ENCODE peak calls at places on chromosome 13, in six cellular contexts. One of them, this sample, is unnamed.

GRCh38 chr13:110187501-110188161 is 119.3 kb downstream of the COL4A1 start:
- DNase-seq in foreskin keratinocyte: peak
- DNase-seq in pancreas: no peak
- DNase-seq in stomach: no peak
- DNase-seq in PC-3: peak
- DNase-seq in body of pancreas: peak
- DNase-seq in this sample: peak

GRCh38 chr13:27562457-27562856 is 57.9 kb downstream of the LNX2 start:
- DNase-seq in PC-3: no peak
- DNase-seq in stomach: no peak
- DNase-seq in pancreas: no peak
- DNase-seq in body of pancreas: no peak
- DNase-seq in foreskin keratinocyte: no peak
- DNase-seq in this sample: no peak

GRCh38 chr13:19742651-19743050 is 40.1 kb downstream of the PSPC1 start:
- DNase-seq in foreskin keratinocyte: no peak
- DNase-seq in PC-3: no peak
- DNase-seq in pancreas: no peak
- DNase-seq in body of pancreas: no peak
- DNase-seq in stomach: no peak
- DNase-seq in this sample: no peak

GRCh38 chr13:90867336-90867683 is 480.2 kb upstream of the MIR17HG start:
- DNase-seq in pancreas: peak
- DNase-seq in body of pancreas: peak
- DNase-seq in stomach: peak
- DNase-seq in foreskin keratinocyte: peak
- DNase-seq in PC-3: peak
- DNase-seq in this sample: peak

GRCh38 chr13:27338816-27339215 is 68.2 kb downstream of the RASL11A start:
- DNase-seq in PC-3: no peak
- DNase-seq in pancreas: no peak
- DNase-seq in body of pancreas: no peak
- DNase-seq in foreskin keratinocyte: no peak
- DNase-seq in stomach: no peak
- DNase-seq in this sample: no peak

GRCh38 chr13:114339779-114340534 is 25.7 kb downstream of the CHAMP1 start:
- DNase-seq in PC-3: peak
- DNase-seq in body of pancreas: peak
- DNase-seq in stomach: peak
- DNase-seq in pancreas: no peak
- DNase-seq in foreskin keratinocyte: peak
- DNase-seq in this sample: peak

GRCh38 chr13:90968510-90968909 is 379.0 kb upstream of the MIR17HG start:
- DNase-seq in body of pancreas: peak
- DNase-seq in foreskin keratinocyte: peak
- DNase-seq in pancreas: no peak
- DNase-seq in stomach: no peak
- DNase-seq in PC-3: peak
- DNase-seq in this sample: peak

GRCh38 chr13:40060318-40061007 is 405.0 kb downstream of the COG6 start:
- DNase-seq in stomach: peak
- DNase-seq in PC-3: peak
- DNase-seq in pancreas: peak
- DNase-seq in foreskin keratinocyte: peak
- DNase-seq in body of pancreas: peak
- DNase-seq in this sample: peak

GRCh38 chr13:40236566-40237168 is 429.8 kb downstream of the FOXO1 start:
- DNase-seq in pancreas: no peak
- DNase-seq in PC-3: no peak
- DNase-seq in foreskin keratinocyte: peak
- DNase-seq in stomach: no peak
- DNase-seq in body of pancreas: peak
- DNase-seq in this sample: no peak

GRCh38 chr13:77033717-77034302 is 6.9 kb upstream of the FBXL3 start:
- DNase-seq in body of pancreas: no peak
- DNase-seq in pancreas: no peak
- DNase-seq in PC-3: peak
- DNase-seq in stomach: no peak
- DNase-seq in foreskin keratinocyte: peak
- DNase-seq in this sample: peak

GRCh38 chr13:110680852-110681251 is 25.1 kb downstream of the CARS2 start:
- DNase-seq in body of pancreas: no peak
- DNase-seq in foreskin keratinocyte: no peak
- DNase-seq in PC-3: peak
- DNase-seq in pancreas: no peak
- DNase-seq in stomach: no peak
- DNase-seq in this sample: peak

GRCh38 chr13:38814331-38814730 is 127.5 kb downstream of the FREM2 start:
- DNase-seq in PC-3: no peak
- DNase-seq in foreskin keratinocyte: peak
- DNase-seq in stomach: peak
- DNase-seq in pancreas: no peak
- DNase-seq in body of pancreas: peak
- DNase-seq in this sample: no peak

GRCh38 chr13:51034906-51035305 is 76.2 kb downstream of the C13orf42 start:
- DNase-seq in PC-3: peak
- DNase-seq in body of pancreas: no peak
- DNase-seq in foreskin keratinocyte: no peak
- DNase-seq in pancreas: no peak
- DNase-seq in stomach: no peak
- DNase-seq in this sample: no peak

GRCh38 chr13:19618925-19619324 is 14.5 kb upstream of the MPHOSPH8 start:
- DNase-seq in PC-3: peak
- DNase-seq in foreskin keratinocyte: peak
- DNase-seq in pancreas: no peak
- DNase-seq in body of pancreas: peak
- DNase-seq in stomach: no peak
- DNase-seq in this sample: no peak

GRCh38 chr13:51348069-51348967 is 8.8 kb downstream of the SERPINE3 start:
- DNase-seq in stomach: no peak
- DNase-seq in PC-3: no peak
- DNase-seq in body of pancreas: no peak
- DNase-seq in pancreas: no peak
- DNase-seq in foreskin keratinocyte: no peak
- DNase-seq in this sample: no peak

GRCh38 chr13:91184244-91184926 is 163.1 kb upstream of the MIR17HG start:
- DNase-seq in body of pancreas: no peak
- DNase-seq in foreskin keratinocyte: no peak
- DNase-seq in pancreas: no peak
- DNase-seq in PC-3: peak
- DNase-seq in stomach: no peak
- DNase-seq in this sample: no peak

GRCh38 chr13:99984463-99985242 is 3.1 kb downstream of the ZIC2 start:
- DNase-seq in pancreas: no peak
- DNase-seq in PC-3: no peak
- DNase-seq in body of pancreas: no peak
- DNase-seq in stomach: no peak
- DNase-seq in foreskin keratinocyte: no peak
- DNase-seq in this sample: no peak

GRCh38 chr13:49560270-49561063 is 24.9 kb downstream of the RCBTB1 start:
- DNase-seq in PC-3: peak
- DNase-seq in pancreas: peak
- DNase-seq in foreskin keratinocyte: peak
- DNase-seq in body of pancreas: peak
- DNase-seq in stomach: peak
- DNase-seq in this sample: peak
- H3K27ac ChIP-seq in PC-3: no peak
- H3K27ac ChIP-seq in pancreas: peak
- H3K27ac ChIP-seq in foreskin keratinocyte: no peak
- H3K27ac ChIP-seq in body of pancreas: peak
- H3K27ac ChIP-seq in stomach: no peak
- H3K27ac ChIP-seq in this sample: no peak

GRCh38 chr13:73131247-73131646 is 72.4 kb downstream of the KLF5 start:
- DNase-seq in pancreas: no peak
- DNase-seq in foreskin keratinocyte: no peak
- DNase-seq in PC-3: no peak
- DNase-seq in stomach: no peak
- DNase-seq in body of pancreas: no peak
- DNase-seq in this sample: no peak
- TF ChIP-seq CTCF in pancreas: no peak
- TF ChIP-seq CTCF in foreskin keratinocyte: no peak
- TF ChIP-seq CTCF in PC-3: no peak
- TF ChIP-seq CTCF in stomach: no peak
- TF ChIP-seq CTCF in body of pancreas: no peak
- TF ChIP-seq CTCF in this sample: no peak

GRCh38 chr13:98475521-98475920 is 101.4 kb downstream of the STK24 start:
- DNase-seq in foreskin keratinocyte: no peak
- DNase-seq in pancreas: no peak
- DNase-seq in body of pancreas: peak
- DNase-seq in PC-3: no peak
- DNase-seq in stomach: no peak
- DNase-seq in this sample: no peak

GRCh38 chr13:98473135-98473791 is 103.6 kb downstream of the STK24 start:
- DNase-seq in PC-3: no peak
- DNase-seq in pancreas: no peak
- DNase-seq in body of pancreas: peak
- DNase-seq in stomach: no peak
- DNase-seq in foreskin keratinocyte: no peak
- DNase-seq in this sample: no peak

GRCh38 chr13:98474292-98474691 is 102.6 kb downstream of the STK24 start:
- DNase-seq in stomach: no peak
- DNase-seq in body of pancreas: no peak
- DNase-seq in pancreas: no peak
- DNase-seq in foreskin keratinocyte: no peak
- DNase-seq in PC-3: no peak
- DNase-seq in this sample: no peak

GRCh38 chr13:98474761-98475160 is 102.1 kb downstream of the STK24 start:
- DNase-seq in body of pancreas: no peak
- DNase-seq in PC-3: no peak
- DNase-seq in pancreas: no peak
- DNase-seq in foreskin keratinocyte: no peak
- DNase-seq in stomach: no peak
- DNase-seq in this sample: no peak

DNA sequence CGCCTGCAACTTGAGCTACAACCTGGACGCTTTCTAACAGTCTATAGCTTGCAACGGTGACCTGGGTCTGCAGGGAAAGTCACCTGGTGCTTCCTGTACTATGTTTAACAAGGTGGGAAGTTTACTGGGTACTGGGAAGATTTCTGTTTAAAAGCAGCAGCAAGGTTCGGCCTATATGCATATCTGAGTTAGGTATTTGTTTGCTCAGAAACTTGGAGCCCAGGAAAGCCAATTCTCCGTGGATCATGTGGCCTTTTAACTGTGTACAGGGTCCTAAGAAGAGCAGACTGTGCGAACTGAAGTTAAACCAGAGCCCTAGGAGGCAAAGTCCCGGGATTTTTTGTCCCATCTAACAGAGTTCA is 103.1 kb downstream of the STK24 start:
- DNase-seq in foreskin keratinocyte: no peak
- DNase-seq in PC-3: no peak
- DNase-seq in pancreas: no peak
- DNase-seq in stomach: no peak
- DNase-seq in body of pancreas: no peak
- DNase-seq in this sample: no peak
- H3K27ac ChIP-seq in foreskin keratinocyte: no peak
- H3K27ac ChIP-seq in PC-3: peak
- H3K27ac ChIP-seq in pancreas: peak
- H3K27ac ChIP-seq in stomach: peak
- H3K27ac ChIP-seq in body of pancreas: peak
- H3K27ac ChIP-seq in this sample: peak

DNA sequence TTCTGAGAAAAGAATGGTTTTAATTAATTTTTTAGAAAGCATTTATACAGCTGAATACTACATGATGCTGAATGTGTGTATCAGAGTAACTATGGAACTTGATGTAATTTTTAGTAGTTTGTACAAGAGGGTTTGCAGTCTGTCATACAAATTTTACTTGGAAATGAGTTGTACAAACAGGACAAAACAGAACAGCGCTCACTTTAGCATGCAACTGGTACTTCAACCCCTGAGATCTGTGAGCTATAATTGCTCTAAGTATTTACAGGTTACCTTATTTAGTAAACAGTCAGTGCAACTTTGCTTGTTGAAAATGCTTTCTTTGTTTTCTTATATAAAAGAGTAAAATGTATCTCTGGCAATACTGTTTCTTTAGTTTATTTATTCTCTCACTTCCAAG is 719 bp downstream of the TNFRSF19 start:
- DNase-seq in stomach: no peak
- DNase-seq in pancreas: no peak
- DNase-seq in PC-3: peak
- DNase-seq in body of pancreas: no peak
- DNase-seq in foreskin keratinocyte: no peak
- DNase-seq in this sample: no peak
- TF ChIP-seq CTCF in stomach: no peak
- TF ChIP-seq CTCF in pancreas: no peak
- TF ChIP-seq CTCF in PC-3: peak
- TF ChIP-seq CTCF in body of pancreas: no peak
- TF ChIP-seq CTCF in foreskin keratinocyte: peak
- TF ChIP-seq CTCF in this sample: no peak

DNA sequence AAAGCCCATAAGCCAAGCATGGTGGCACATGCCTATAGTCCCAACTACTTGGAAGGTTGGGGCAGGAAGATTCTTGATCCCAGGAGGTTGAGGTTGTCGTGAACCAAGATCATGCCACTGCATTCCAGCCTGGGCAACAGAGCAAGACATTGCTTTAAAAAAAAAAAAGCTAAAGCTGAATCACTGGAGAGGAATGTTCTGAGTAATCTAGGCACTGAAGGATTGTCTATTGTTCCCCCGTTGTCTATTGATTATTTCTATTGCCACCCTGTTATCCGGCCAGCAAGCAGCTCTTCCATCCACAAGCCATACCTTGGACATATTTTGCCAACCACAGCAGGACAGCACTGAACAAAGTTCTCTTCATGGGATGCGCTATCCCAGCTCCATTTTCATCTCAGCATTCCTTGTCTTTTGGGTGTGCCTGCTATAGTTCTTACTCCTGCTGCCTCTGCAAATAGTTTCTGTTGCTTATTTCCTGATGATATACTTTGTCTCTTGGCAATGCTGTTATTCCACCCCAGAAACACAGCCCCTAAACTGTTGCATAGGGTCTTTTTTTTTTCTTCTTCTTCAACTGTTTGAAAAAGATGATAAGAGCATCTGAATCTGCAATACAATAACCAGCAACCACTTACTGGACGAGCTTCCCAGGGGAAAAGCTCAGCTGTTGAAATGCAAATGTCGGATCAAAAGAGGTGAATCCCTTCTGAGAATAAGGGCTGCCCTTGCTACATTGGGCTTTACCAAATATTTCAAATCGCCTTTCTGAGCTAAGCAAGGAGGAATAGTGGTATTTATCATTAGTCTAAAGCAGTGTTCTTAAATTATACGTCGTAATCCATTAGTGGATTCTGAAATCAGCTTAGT is 22.2 kb upstream of the SIAH3 start:
- DNase-seq in body of pancreas: no peak
- DNase-seq in foreskin keratinocyte: peak
- DNase-seq in PC-3: peak
- DNase-seq in pancreas: no peak
- DNase-seq in stomach: no peak
- DNase-seq in this sample: peak
- H3K27ac ChIP-seq in body of pancreas: no peak
- H3K27ac ChIP-seq in foreskin keratinocyte: no peak
- H3K27ac ChIP-seq in PC-3: no peak
- H3K27ac ChIP-seq in pancreas: no peak
- H3K27ac ChIP-seq in stomach: no peak
- H3K27ac ChIP-seq in this sample: no peak

DNA sequence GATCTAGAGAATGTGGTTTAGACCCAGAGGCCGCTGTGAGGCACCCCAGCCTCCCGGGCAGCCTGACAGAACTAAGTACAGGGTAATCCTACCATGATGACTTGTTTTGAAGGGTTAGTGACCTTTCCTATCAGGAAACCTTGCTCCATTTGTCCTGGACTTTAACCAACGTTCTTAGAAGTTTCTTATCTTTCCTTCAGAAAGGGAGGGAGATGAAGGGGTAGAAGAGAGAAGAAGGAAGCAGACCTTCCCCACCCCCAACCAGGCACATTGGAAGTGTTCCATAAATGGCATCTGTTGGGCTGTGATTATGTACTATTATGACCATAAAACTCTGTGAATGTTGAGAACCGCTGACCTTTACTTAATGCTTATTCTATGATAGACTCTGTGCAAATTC is 184.2 kb downstream of the OXGR1 start:
- DNase-seq in PC-3: no peak
- DNase-seq in body of pancreas: no peak
- DNase-seq in pancreas: no peak
- DNase-seq in foreskin keratinocyte: no peak
- DNase-seq in stomach: peak
- DNase-seq in this sample: no peak
- TF ChIP-seq CTCF in PC-3: no peak
- TF ChIP-seq CTCF in body of pancreas: no peak
- TF ChIP-seq CTCF in pancreas: no peak
- TF ChIP-seq CTCF in foreskin keratinocyte: no peak
- TF ChIP-seq CTCF in stomach: no peak
- TF ChIP-seq CTCF in this sample: no peak

This sample was measured in RWPE1.